ENCODE peak calls at places on chromosomes 11 and 22, in five cellular contexts. Y is stimulated activated CD4-positive, alpha-beta T cell treated with anti-CD3 and anti-CD28 coated beads, Interleukin-15, amount 100 ng/mL, for 24 hours; W is immature natural killer cell; F is HFF-Myc; A is T1000. M is an unnamed sample.

GRCh38 chr11:113647108-113647507 is 59.0 kb downstream of the TMPRSS5 start:
- DNase-seq in F (no peak), A (no peak), W (no peak), Y (no peak), M (no peak)

GRCh38 chr11:121059605-121060004 is 35.7 kb downstream of the TBCEL start:
- DNase-seq in F (no peak), Y (no peak), A (no peak), W (peak), M (no peak)

GRCh38 chr11:70834277-70834940 is 418.0 kb downstream of the SHANK2 start:
- DNase-seq in W (no peak), F (no peak), Y (no peak), A (no peak), M (no peak)

GRCh38 chr11:131870305-131870704 is 499.9 kb downstream of the NTM start:
- DNase-seq in A (no peak), Y (no peak), F (no peak), W (no peak), M (no peak)

GRCh38 chr22:17867160-17867785 is 93.0 kb upstream of the BID start:
- DNase-seq in F (no peak), W (no peak), Y (no peak), A (no peak), M (no peak)

GRCh38 chr22:25602924-25603323 is 38.4 kb downstream of the GRK3 start:
- DNase-seq in F (no peak), W (no peak), A (no peak), Y (no peak), M (no peak)

GRCh38 chr11:45237666-45238348 is 48.3 kb downstream of the SYT13 start:
- DNase-seq in F (no peak), W (no peak), A (no peak), Y (no peak), M (no peak)

GRCh38 chr11:117827521-117828511 is 3.3 kb upstream of the FXYD2 start:
- DNase-seq in Y (no peak), W (peak), A (no peak), F (no peak), M (no peak)

GRCh38 chr22:17754233-17754925 is 19.9 kb downstream of the BID start:
- DNase-seq in Y (peak), F (no peak), A (no peak), W (no peak), M (no peak)

GRCh38 chr11:94708642-94709041 is 59.5 kb upstream of the AMOTL1 start:
- DNase-seq in Y (no peak), A (no peak), F (no peak), W (no peak), M (no peak)

GRCh38 chr11:113255096-113255495 is 59.3 kb upstream of the TTC12 start:
- DNase-seq in Y (no peak), F (no peak), W (no peak), A (no peak), M (no peak)

GRCh38 chr22:44326549-44326881 is 13.8 kb upstream of the SHISAL1 start:
- DNase-seq in W (no peak), Y (no peak), F (no peak), A (no peak), M (no peak)

GRCh38 chr11:19345519-19345847 is 104.7 kb upstream of the E2F8 start:
- DNase-seq in W (no peak), Y (peak), A (no peak), F (no peak), M (no peak)

GRCh38 chr22:37334859-37335818 is 52.8 kb downstream of the CYTH4 start:
- DNase-seq in A (no peak), F (no peak), Y (peak), W (no peak), M (no peak)

GRCh38 chr11:65089621-65090020 is 5.6 kb downstream of the ZFPL1 start:
- DNase-seq in W (no peak), A (no peak), Y (no peak), F (no peak), M (no peak)

GRCh38 chr22:43529954-43530863 is 118.4 kb downstream of the MPPED1 start:
- DNase-seq in F (no peak), Y (no peak), A (no peak), W (no peak), M (no peak)

M was measured in Panc1.